ENCODE peak calls at places on chromosomes 4 and X, in seven cellular contexts. Q is AG09309; I is amniotic stem cell; D is C1 segment of cervical spinal cord; K is amygdala; E is HEK293T; A is stimulated activated CD4-positive, alpha-beta T cell treated with anti-CD3 and anti-CD28 coated beads, Interleukin-2, amount 100 ng/mL, for 48 hours. L is an unnamed sample.

GRCh38 chrX:104789784-104790183 is 223.8 kb downstream of the IL1RAPL2 start:
- DNase-seq in Q (no peak), I (no peak), D (no peak), K (no peak), E (no peak), A (no peak), L (no peak)

GRCh38 chr4:88793473-88793872 is 95.8 kb upstream of the NAP1L5 start:
- DNase-seq in Q (no peak), I (no peak), D (no peak), K (no peak), E (no peak), A (no peak), L (no peak)

GRCh38 chrX:120380699-120381098 is 18.8 kb downstream of the ATP1B4 start:
- DNase-seq in Q (no peak), I (no peak), D (no peak), K (no peak), E (peak), A (no peak), L (no peak)

GRCh38 chr4:112125416-112125815 is 19.8 kb upstream of the FAM241A start:
- DNase-seq in Q (no peak), I (no peak), D (no peak), K (no peak), E (no peak), A (no peak), L (no peak)

GRCh38 chrX:53398216-53398615 is 24.2 kb downstream of the SMC1A start:
- DNase-seq in Q (no peak), I (no peak), D (no peak), K (no peak), E (no peak), A (no peak), L (no peak)

GRCh38 chrX:150771116-150771515 is 77.9 kb downstream of the MTMR1 start:
- DNase-seq in Q (no peak), I (no peak), D (no peak), K (no peak), E (no peak), A (no peak), L (no peak)

GRCh38 chr4:42555828-42556227 is 101.1 kb downstream of the ATP8A1 start:
- DNase-seq in Q (no peak), I (no peak), D (no peak), K (no peak), E (no peak), A (no peak), L (no peak)

GRCh38 chr4:111814961-111815360 is 330.3 kb upstream of the FAM241A start:
- DNase-seq in Q (no peak), I (no peak), D (no peak), K (no peak), E (no peak), A (no peak), L (no peak)

GRCh38 chr4:28548549-28548948 is 1687.9 kb downstream of the STIM2 start:
- DNase-seq in Q (no peak), I (no peak), D (no peak), K (no peak), E (no peak), A (no peak), L (no peak)

L was measured in BJ.